ENCODE peak calls at places on chromosome 14, in seven cellular contexts. O is ovary, C is PC-3, H is GM23248, W is adipocyte, D is bronchial epithelial cell, N is heart right ventricle. Z is an unnamed sample.
A peak's percentile ranks its signal among the peaks of the same experiment; 100 is the strongest.

GRCh38 chr14:61467281-61467680 is 145.9 kb downstream of the PRKCH start:
- DNase-seq in D (no peak), W (no peak), C (no peak), N (no peak), O (no peak), H (no peak), Z (no peak)

GRCh38 chr14:34348592-34348991 is 113.4 kb downstream of the SPTSSA start:
- DNase-seq in N (no peak), W (no peak), H (no peak), O (no peak), D (no peak), C (no peak), Z (no peak)

GRCh38 chr14:59336078-59336477 is 129.1 kb downstream of the GPR135 start:
- DNase-seq in N (no peak), O (no peak), H (no peak), C (no peak), D (peak; percentile 51), W (no peak), Z (no peak)

GRCh38 chr14:99774526-99775307 is 18.5 kb upstream of the EML1 start:
- DNase-seq in O (peak; percentile 39), W (no peak), C (peak; percentile 15), D (no peak), H (peak; percentile 55), N (peak; percentile 45), Z (peak; percentile 72)

GRCh38 chr14:36656769-36657408 is 4.8 kb upstream of the PAX9 start:
- DNase-seq in O (no peak), C (no peak), D (no peak), H (peak; percentile 7), W (peak; percentile 79), N (no peak), Z (no peak)

GRCh38 chr14:47012533-47012932 is 361.0 kb upstream of the RPL10L start:
- DNase-seq in D (peak; percentile 25), N (no peak), O (no peak), H (no peak), C (peak; percentile 6), W (no peak), Z (no peak)

GRCh38 chr14:71165121-71165574 is 257.9 kb downstream of the PCNX1 start:
- DNase-seq in N (no peak), H (peak; percentile 52), O (no peak), W (peak; percentile 25), D (peak; percentile 40), C (no peak), Z (peak; percentile 96)

GRCh38 chr14:59332727-59333126 is 132.5 kb downstream of the GPR135 start:
- DNase-seq in H (peak; percentile 93), D (peak; percentile 74), W (peak; percentile 90), C (peak; percentile 72), N (peak; percentile 43), O (no peak), Z (no peak)

GRCh38 chr14:105313381-105314286 is 914 bp upstream of the PACS2 start:
- DNase-seq in C (no peak), O (peak; percentile 45), W (peak; percentile 32), H (peak; percentile 54), N (no peak), D (no peak), Z (no peak)

GRCh38 chr14:44962573-44963528 is 861 bp downstream of the TOGARAM1 start:
- DNase-seq in N (peak; percentile 58), W (peak; percentile 73), D (peak; percentile 24), O (peak; percentile 59), H (peak; percentile 82), C (peak; percentile 33), Z (peak; percentile 68)

GRCh38 chr14:99475179-99475578 is 5.5 kb downstream of the SETD3 start:
- DNase-seq in D (peak; percentile 30), C (no peak), N (peak; percentile 16), O (no peak), H (no peak), W (peak; percentile 15), Z (no peak)

GRCh38 chr14:61471297-61471980 is 150.1 kb downstream of the PRKCH start:
- DNase-seq in W (no peak), C (no peak), H (peak; percentile 36), D (no peak), N (peak; percentile 31), O (no peak), Z (no peak)

GRCh38 chr14:100039903-100040302 is 25.3 kb upstream of the EVL start:
- DNase-seq in H (no peak), O (no peak), W (no peak), D (no peak), C (no peak), N (no peak), Z (no peak)

GRCh38 chr14:104134061-104134965 is 4.1 kb upstream of the KIF26A start:
- DNase-seq in C (no peak), W (no peak), N (no peak), D (no peak), O (peak; percentile 7), H (no peak), Z (no peak)

GRCh38 chr14:65509842-65510241 is 97.3 kb downstream of the FUT8 start:
- DNase-seq in N (no peak), H (no peak), W (no peak), D (no peak), O (no peak), C (no peak), Z (no peak)

GRCh38 chr14:66359500-66359899 is 126.7 kb upstream of the CCDC196 start:
- DNase-seq in O (no peak), H (peak; percentile 54), N (peak; percentile 15), D (peak; percentile 46), W (peak; percentile 83), C (peak; percentile 70), Z (peak; percentile 11)

GRCh38 chr14:35149239-35149638 is 26.9 kb downstream of the PRORP start:
- DNase-seq in H (no peak), W (no peak), D (no peak), C (no peak), O (no peak), N (no peak), Z (no peak)

GRCh38 chr14:75453817-75454434 is 26.1 kb downstream of the JDP2 start:
- DNase-seq in C (no peak), H (no peak), W (no peak), O (no peak), N (no peak), D (no peak), Z (no peak)

GRCh38 chr14:68871392-68871791 is 78.5 kb upstream of the ZFP36L1 start:
- DNase-seq in H (no peak), D (no peak), O (no peak), C (no peak), W (no peak), N (no peak), Z (no peak)
- H3K36me3 ChIP-seq in H (peaks cover 62% of the 10 kb centered on the region), D (peaks cover 20% of the 10 kb centered on the region), O (no peaks in the 10 kb centered on the region), C (peaks cover 58% of the 10 kb centered on the region), W (peaks cover 59% of the 10 kb centered on the region), N (peaks cover 6% of the 10 kb centered on the region), Z (no peaks in the 10 kb centered on the region)

GRCh38 chr14:91906374-91906773 is 39.0 kb upstream of the TC2N start:
- DNase-seq in H (no peak), D (no peak), C (no peak), N (no peak), W (no peak), O (no peak), Z (no peak)

GRCh38 chr14:91912035-91912434 is 35.5 kb downstream of the FBLN5 start:
- DNase-seq in O (no peak), N (no peak), W (no peak), C (no peak), D (peak; percentile 14), H (no peak), Z (no peak)

GRCh38 chr14:91910201-91910600 is 37.3 kb downstream of the FBLN5 start:
- DNase-seq in W (no peak), N (no peak), D (no peak), O (no peak), C (no peak), H (no peak), Z (no peak)

DNA sequence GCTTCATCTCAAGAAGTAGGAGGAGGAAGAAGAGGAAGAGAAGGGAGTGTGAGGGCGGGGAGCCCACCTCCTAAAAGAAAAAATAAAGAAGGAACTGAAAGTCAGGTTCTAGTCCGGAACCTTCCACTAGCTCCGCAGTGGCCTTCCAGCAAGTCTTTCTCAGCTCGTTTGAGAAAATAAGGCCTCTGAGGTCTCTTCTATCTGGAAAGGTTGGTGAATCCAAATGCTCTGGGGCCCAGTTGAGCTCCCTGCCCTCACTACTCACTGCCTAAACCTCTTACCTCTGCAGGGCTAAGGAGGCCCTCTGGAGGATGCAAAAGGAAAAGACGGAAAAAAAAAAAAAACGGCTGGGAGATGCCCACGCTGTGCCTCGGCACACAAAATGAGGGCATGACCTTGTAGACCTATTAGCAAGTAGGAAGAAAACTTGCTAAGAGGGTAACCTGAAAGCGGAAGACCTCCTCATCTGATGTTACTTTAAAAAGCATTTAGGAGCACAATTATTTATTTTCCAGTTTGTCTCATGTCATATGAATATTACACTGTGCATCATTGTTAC is 35.9 kb downstream of the FBLN5 start:
- DNase-seq in N (no peak), D (peak; percentile 60), H (peak; percentile 72), C (peak; percentile 61), O (no peak), W (peak; percentile 48), Z (no peak)
- H3K4me3 ChIP-seq in N (no peak overlapping the region), D (no peak overlapping the region), H (no peak overlapping the region), C (no peak overlapping the region), O (no peak overlapping the region), W (no peak overlapping the region), Z (no peak overlapping the region)

GRCh38 chr14:102984336-102985102 is 62.1 kb downstream of the AMN start:
- DNase-seq in H (no peak), O (no peak), C (no peak), D (no peak), W (no peak), N (no peak), Z (no peak)
- H3K36me3 ChIP-seq in H (peaks cover 52% of the 10 kb centered on the region), O (no peaks in the 10 kb centered on the region), C (peaks cover 41% of the 10 kb centered on the region), D (peaks cover 33% of the 10 kb centered on the region), W (peaks cover 75% of the 10 kb centered on the region), N (peaks cover 8% of the 10 kb centered on the region), Z (peaks cover 60% of the 10 kb centered on the region)

DNA sequence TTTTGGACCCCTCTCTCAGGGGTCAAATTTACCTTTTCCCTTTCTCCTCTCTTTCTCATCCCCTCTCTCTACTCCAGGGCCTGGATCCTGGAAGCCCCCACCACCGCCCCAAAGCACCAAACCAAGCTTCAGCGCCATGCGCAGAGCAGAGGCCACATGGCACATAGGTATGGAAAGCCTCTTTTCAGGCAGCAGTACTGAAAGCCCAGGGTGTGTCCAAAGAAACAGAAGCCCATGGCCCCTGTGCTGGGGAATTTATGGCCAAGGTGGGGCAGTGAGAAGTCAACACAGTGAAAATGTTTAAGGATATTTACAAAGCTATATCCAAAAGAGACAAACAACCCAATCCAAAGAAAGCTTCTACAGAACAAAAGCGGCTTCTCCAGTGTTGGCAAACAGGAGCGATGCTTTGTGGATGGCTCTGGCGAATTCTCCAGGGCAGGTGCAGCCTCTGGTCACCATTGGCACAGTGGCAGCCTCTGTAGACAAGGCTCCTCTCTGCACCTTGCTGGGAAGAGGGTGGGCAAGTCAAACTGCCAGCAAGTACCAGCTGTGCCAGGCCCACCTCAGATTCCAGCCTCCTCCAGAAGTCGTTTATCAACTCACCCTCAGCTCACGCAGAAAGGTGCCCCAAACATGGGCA is 4.8 kb upstream of the CPNE6 start:
- DNase-seq in H (no peak), C (no peak), N (no peak), O (no peak), D (no peak), W (no peak), Z (no peak)
- H3K4me3 ChIP-seq in H (no peak overlapping the region), C (no peak overlapping the region), N (no peak overlapping the region), O (no peak overlapping the region), D (no peak overlapping the region), W (no peak overlapping the region), Z (no peak overlapping the region)

DNA sequence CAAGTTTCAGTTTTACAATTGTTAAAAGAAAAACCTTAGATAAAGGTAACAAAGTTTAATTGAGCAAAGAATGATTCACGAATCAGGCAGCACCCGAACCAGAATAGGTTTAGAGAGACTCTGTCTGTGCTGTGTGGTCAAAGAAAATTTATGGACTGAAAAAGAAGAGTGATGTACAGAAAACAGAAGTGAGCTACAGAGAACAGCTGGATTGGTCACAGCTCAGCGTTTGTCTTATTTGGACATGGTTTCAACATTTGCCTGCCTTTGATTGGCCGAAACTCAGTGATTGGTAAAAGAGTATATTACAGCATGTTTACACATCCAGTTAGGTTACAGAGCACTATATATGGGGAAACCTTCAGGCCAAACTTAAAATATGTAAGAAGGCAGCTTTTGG is 703.2 kb upstream of the STXBP6 start:
- DNase-seq in H (no peak), C (no peak), W (no peak), O (no peak), D (no peak), N (no peak), Z (no peak)
- H3K36me3 ChIP-seq in H (no peaks in the 10 kb centered on the region), C (no peaks in the 10 kb centered on the region), W (no peaks in the 10 kb centered on the region), O (no peaks in the 10 kb centered on the region), D (no peaks in the 10 kb centered on the region), N (no peaks in the 10 kb centered on the region), Z (no peaks in the 10 kb centered on the region)

Z was measured in adrenal gland.